ENCODE peak calls at places on chromosomes 2 and 18, in four cellular contexts. V is AG10803, S is AG09309, B is left ventricle myocardium inferior. H is an unnamed sample.

GRCh38 chr2:102618452-102619413 is 620 bp upstream of the SLC9A2 start:
- DNase-seq in V (no peak), S (no peak), B (no peak), H (no peak)

GRCh38 chr2:129004485-129004884 is 685.8 kb upstream of the HS6ST1 start:
- DNase-seq in V (no peak), S (no peak), B (no peak), H (no peak)

GRCh38 chr18:23881778-23882177 is 132.8 kb upstream of the TTC39C start:
- DNase-seq in V (no peak), S (no peak), B (no peak), H (no peak)

GRCh38 chr2:98514879-98515570 is 70.4 kb downstream of the INPP4A start:
- DNase-seq in V (peak; percentile 40), S (no peak), B (no peak), H (no peak)

GRCh38 chr2:42169869-42170465 is 814 bp downstream of the EML4 start:
- DNase-seq in V (peak; percentile 9), S (no peak), B (no peak), H (no peak)

GRCh38 chr2:222747526-222748160 is 76.2 kb downstream of the MOGAT1 start:
- DNase-seq in V (no peak), S (no peak), B (no peak), H (no peak)

GRCh38 chr18:51614967-51615571 is 417.6 kb upstream of the MEX3C start:
- DNase-seq in V (no peak), S (no peak), B (no peak), H (no peak)

GRCh38 chr2:136376798-136377211 is 258.9 kb upstream of the CXCR4 start:
- DNase-seq in V (peak; percentile 35), S (no peak), B (no peak), H (no peak)

GRCh38 chr2:54775710-54776109 is 52.2 kb downstream of the EML6 start:
- DNase-seq in V (no peak), S (no peak), B (no peak), H (no peak)

GRCh38 chr2:54240515-54241219 is 15.4 kb downstream of the TSPYL6 start:
- DNase-seq in V (peak; percentile 59), S (peak; percentile 17), B (peak; percentile 39), H (no peak)

GRCh38 chr2:85807756-85808155 is 54.0 kb downstream of the ATOH8 start:
- DNase-seq in V (no peak), S (no peak), B (no peak), H (no peak)

GRCh38 chr2:102386867-102387541 is 31.4 kb downstream of the IL18R1 start:
- DNase-seq in V (no peak), S (no peak), B (no peak), H (no peak)

GRCh38 chr2:61670591-61671503 is 132.7 kb upstream of the XPO1 start:
- DNase-seq in V (peak; percentile 40), S (no peak), B (peak; percentile 33), H (no peak)

GRCh38 chr2:10530607-10531239 is 82.6 kb upstream of the ODC1 start:
- DNase-seq in V (no peak), S (no peak), B (no peak), H (no peak)

GRCh38 chr2:173964565-173965371 is 405 bp downstream of the SP3 start:
- DNase-seq in V (peak; percentile 89), S (no peak), B (peak; percentile 91), H (no peak)

GRCh38 chr2:162243305-162243693 is at the start of gene FAP:
- DNase-seq in V (peak; percentile 97), S (peak; percentile 91), B (no peak), H (peak; percentile 87)

GRCh38 chr18:76565238-76566173 is 70.5 kb upstream of the ZNF516 start:
- DNase-seq in V (peak; percentile 98), S (peak; percentile 91), B (peak; percentile 67), H (peak; percentile 85)

GRCh38 chr2:107990718-107991117 is 4.4 kb downstream of the SLC5A7 start:
- DNase-seq in V (no peak), S (no peak), B (no peak), H (no peak)

GRCh38 chr2:218149098-218149497 is 17.7 kb downstream of the CXCR1 start:
- DNase-seq in V (no peak), S (no peak), B (no peak), H (no peak)

GRCh38 chr2:73776869-73777519 is 2.9 kb downstream of the DUSP11 start:
- DNase-seq in V (no peak), S (no peak), B (no peak), H (no peak)

GRCh38 chr2:226018641-226019040 is 619.1 kb downstream of the NYAP2 start:
- DNase-seq in V (no peak), S (no peak), B (no peak), H (no peak)

GRCh38 chr2:238228700-238229099 is 11.1 kb downstream of the HES6 start:
- DNase-seq in V (no peak), S (no peak), B (no peak), H (no peak)

GRCh38 chr18:37302519-37302918 is 263.1 kb downstream of the CELF4 start:
- DNase-seq in V (no peak), S (no peak), B (no peak), H (no peak)

GRCh38 chr2:143717053-143717452 is 587.8 kb downstream of the ARHGAP15 start:
- DNase-seq in V (peak; percentile 35), S (no peak), B (no peak), H (no peak)

GRCh38 chr18:49618741-49619392 is 57.0 kb downstream of the LIPG start:
- DNase-seq in V (no peak), S (no peak), B (no peak), H (no peak)

DNA sequence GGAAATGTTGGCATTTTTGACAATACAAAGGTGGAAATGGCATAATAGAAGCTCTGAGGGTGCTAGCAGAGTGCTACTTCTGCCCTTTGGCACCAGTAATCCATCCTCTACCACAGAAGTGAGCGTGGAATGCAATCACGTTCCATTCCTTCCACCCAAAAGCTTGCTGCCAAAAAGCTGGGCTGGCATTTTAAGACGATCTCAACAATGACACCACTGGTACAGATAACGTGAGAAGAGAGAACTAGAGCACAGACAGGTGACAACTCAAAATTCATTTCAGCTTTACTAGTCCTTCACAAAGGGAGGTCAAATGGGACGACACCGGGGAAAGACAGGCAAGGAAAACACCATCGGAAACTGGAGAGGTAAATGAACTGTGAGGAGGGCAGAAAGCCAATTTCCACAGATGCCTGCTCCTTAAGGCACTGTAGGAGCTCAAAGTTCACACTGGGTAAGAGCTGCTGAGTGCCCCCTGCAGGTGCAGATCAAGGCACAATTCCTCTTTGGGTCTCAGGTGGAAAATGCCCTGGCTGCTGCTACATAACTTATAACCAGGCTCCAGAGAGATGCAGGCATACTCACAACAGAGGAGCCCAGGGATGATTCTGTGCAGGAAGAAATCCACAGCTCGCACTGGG is 50.7 kb upstream of the RNU4ATAC start:
- DNase-seq in V (peak; percentile 86), S (no peak), B (no peak), H (no peak)
- TF ChIP-seq CTCF in V (peak; percentile 30), S (peak; percentile 22), B (no peak), H (no peak)

GRCh38 chr18:26655010-26655613 is 106.8 kb upstream of the KCTD1 start:
- DNase-seq in V (peak; percentile 7), S (no peak), B (no peak), H (no peak)

GRCh38 chr18:26656401-26656943 is 108.1 kb upstream of the KCTD1 start:
- DNase-seq in V (no peak), S (no peak), B (peak; percentile 16), H (no peak)

GRCh38 chr18:26655614-26656400 is 107.5 kb upstream of the KCTD1 start:
- DNase-seq in V (peak; percentile 21), S (no peak), B (peak; percentile 51), H (no peak)

GRCh38 chr18:26657618-26658581 is 109.5 kb upstream of the KCTD1 start:
- DNase-seq in V (no peak), S (no peak), B (no peak), H (no peak)

DNA sequence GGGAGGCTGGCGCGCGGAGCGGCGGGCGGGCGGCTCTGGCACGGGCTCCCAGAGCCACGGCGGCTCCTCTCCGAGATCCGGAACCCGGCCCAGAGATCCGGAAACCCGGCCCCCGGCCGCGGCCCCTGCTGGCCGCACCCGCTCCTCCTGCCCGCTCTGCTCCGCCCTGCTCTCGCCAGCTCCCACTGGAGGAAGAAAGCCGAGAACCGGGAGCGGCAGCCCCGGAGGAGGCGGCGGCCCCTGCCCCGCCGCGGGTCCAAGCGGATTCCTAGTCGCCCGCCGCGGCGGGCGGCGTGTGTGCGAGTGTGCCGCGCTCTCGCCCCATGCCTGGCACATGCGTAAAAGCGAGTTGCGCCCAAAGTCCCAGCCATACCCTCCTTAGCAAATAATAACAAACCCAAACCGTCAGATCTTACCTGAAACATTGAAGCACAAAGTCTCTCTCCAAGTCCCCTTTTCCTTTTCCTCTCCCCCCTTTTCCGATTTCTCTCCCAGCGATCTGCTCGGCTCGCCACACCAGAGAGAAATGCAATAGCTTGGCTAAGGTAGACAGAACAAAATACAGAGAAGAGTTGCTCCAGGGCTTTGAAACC is 108.7 kb upstream of the KCTD1 start:
- DNase-seq in V (peak; percentile 61), S (no peak), B (peak; percentile 83), H (no peak)
- TF ChIP-seq CTCF in V (peak; percentile 40), S (peak; percentile 31), B (peak; percentile 63), H (peak; percentile 52)

GRCh38 chr2:68031043-68031442 is 31.8 kb downstream of the C1D start:
- DNase-seq in V (no peak), S (no peak), B (no peak), H (no peak)

GRCh38 chr2:68027959-68028358 is 34.8 kb downstream of the C1D start:
- DNase-seq in V (peak; percentile 55), S (peak; percentile 63), B (no peak), H (peak; percentile 36)

GRCh38 chr2:68030529-68030928 is 32.3 kb downstream of the C1D start:
- DNase-seq in V (no peak), S (no peak), B (no peak), H (no peak)

GRCh38 chr2:68032702-68033101 is 30.1 kb downstream of the C1D start:
- DNase-seq in V (no peak), S (no peak), B (no peak), H (no peak)

GRCh38 chr2:68031546-68032160 is 31.2 kb downstream of the C1D start:
- DNase-seq in V (peak; percentile 64), S (peak; percentile 10), B (no peak), H (no peak)
- TF ChIP-seq CTCF in V (peak; percentile 82), S (peak; percentile 59), B (peak; percentile 78), H (peak; percentile 42)

GRCh38 chr2:124815386-124815785 is 790.3 kb downstream of the CNTNAP5 start:
- DNase-seq in V (no peak), S (no peak), B (no peak), H (no peak)

GRCh38 chr2:124816007-124816406 is 790.9 kb downstream of the CNTNAP5 start:
- DNase-seq in V (no peak), S (no peak), B (no peak), H (no peak)

GRCh38 chr2:124804014-124804940 is 779.2 kb downstream of the CNTNAP5 start:
- DNase-seq in V (peak; percentile 0), S (no peak), B (no peak), H (no peak)

GRCh38 chr2:124805060-124805459 is 780.0 kb downstream of the CNTNAP5 start:
- DNase-seq in V (no peak), S (no peak), B (no peak), H (no peak)

GRCh38 chr2:124810132-124810531 is 785.0 kb downstream of the CNTNAP5 start:
- DNase-seq in V (no peak), S (no peak), B (peak; percentile 14), H (no peak)
- TF ChIP-seq CTCF in V (no peak), S (no peak), B (peak; percentile 58), H (no peak)

GRCh38 chr2:241029599-241030332 is 31.3 kb downstream of the SNED1 start:
- DNase-seq in V (no peak), S (no peak), B (no peak), H (no peak)
- TF ChIP-seq CTCF in V (no peak), S (no peak), B (no peak), H (no peak)

H was measured in AG04449.